ENCODE peak calls at places on chromosomes 2 and 18, in four cellular contexts. One of them, this sample, is unnamed.

GRCh38 chr2:196403471-196403870 is 232.1 kb upstream of the STK17B start:
- DNase-seq in colonic mucosa: no peak
- DNase-seq in H9: no peak
- DNase-seq in PC-9: no peak
- DNase-seq in this sample: no peak

GRCh38 chr18:73708596-73708995 is 439.0 kb downstream of the FBXO15 start:
- DNase-seq in colonic mucosa: no peak
- DNase-seq in H9: no peak
- DNase-seq in PC-9: no peak
- DNase-seq in this sample: no peak

GRCh38 chr2:145412155-145412554 is 892.2 kb upstream of the ZEB2 start:
- DNase-seq in colonic mucosa: no peak
- DNase-seq in H9: no peak
- DNase-seq in PC-9: no peak
- DNase-seq in this sample: no peak

GRCh38 chr18:74778191-74778847 is 180.6 kb downstream of the ZNF407 start:
- DNase-seq in colonic mucosa: no peak
- DNase-seq in H9: no peak
- DNase-seq in PC-9: peak
- DNase-seq in this sample: no peak

GRCh38 chr18:44758821-44759624 is 78.3 kb downstream of the SETBP1 start:
- DNase-seq in colonic mucosa: no peak
- DNase-seq in H9: no peak
- DNase-seq in PC-9: no peak
- DNase-seq in this sample: no peak

GRCh38 chr2:179307972-179308371 is 43.3 kb upstream of the SESTD1 start:
- DNase-seq in colonic mucosa: no peak
- DNase-seq in H9: no peak
- DNase-seq in PC-9: no peak
- DNase-seq in this sample: no peak

GRCh38 chr2:30385327-30385726 is 61.7 kb upstream of the LCLAT1 start:
- DNase-seq in colonic mucosa: no peak
- DNase-seq in H9: peak
- DNase-seq in PC-9: no peak
- DNase-seq in this sample: no peak

GRCh38 chr2:145748927-145749326 is 1229.0 kb upstream of the ZEB2 start:
- DNase-seq in colonic mucosa: no peak
- DNase-seq in H9: no peak
- DNase-seq in PC-9: no peak
- DNase-seq in this sample: no peak

GRCh38 chr2:10303634-10304378 is 1.1 kb downstream of the HPCAL1 start:
- DNase-seq in colonic mucosa: peak
- DNase-seq in H9: no peak
- DNase-seq in PC-9: peak
- DNase-seq in this sample: peak

GRCh38 chr2:177078843-177079242 is 133.8 kb upstream of the HNRNPA3 start:
- DNase-seq in colonic mucosa: no peak
- DNase-seq in H9: no peak
- DNase-seq in PC-9: no peak
- DNase-seq in this sample: no peak

GRCh38 chr2:64273524-64274398 is 129.5 kb upstream of the PELI1 start:
- DNase-seq in colonic mucosa: peak
- DNase-seq in H9: no peak
- DNase-seq in PC-9: peak
- DNase-seq in this sample: peak

GRCh38 chr2:4408311-4408710 is 704.9 kb downstream of the DCDC2C start:
- DNase-seq in colonic mucosa: no peak
- DNase-seq in H9: no peak
- DNase-seq in PC-9: no peak
- DNase-seq in this sample: no peak

GRCh38 chr2:88607416-88607815 is 19.8 kb downstream of the EIF2AK3 start:
- DNase-seq in colonic mucosa: no peak
- DNase-seq in H9: no peak
- DNase-seq in PC-9: no peak
- DNase-seq in this sample: no peak

GRCh38 chr2:216155954-216156353 is 46.8 kb downstream of the XRCC5 start:
- DNase-seq in colonic mucosa: no peak
- DNase-seq in H9: no peak
- DNase-seq in PC-9: no peak
- DNase-seq in this sample: no peak

GRCh38 chr2:131016826-131017596 is 76.2 kb downstream of the FAM168B start:
- DNase-seq in colonic mucosa: no peak
- DNase-seq in H9: no peak
- DNase-seq in PC-9: peak
- DNase-seq in this sample: no peak

GRCh38 chr2:191304939-191305875 is 60.0 kb downstream of the MYO1B start:
- DNase-seq in colonic mucosa: peak
- DNase-seq in H9: no peak
- DNase-seq in PC-9: no peak
- DNase-seq in this sample: no peak

GRCh38 chr2:146734042-146734715 is 1110.7 kb upstream of the ACVR2A start:
- DNase-seq in colonic mucosa: no peak
- DNase-seq in H9: no peak
- DNase-seq in PC-9: no peak
- DNase-seq in this sample: no peak

GRCh38 chr2:126244937-126245336 is 411.0 kb upstream of the GYPC start:
- DNase-seq in colonic mucosa: peak
- DNase-seq in H9: peak
- DNase-seq in PC-9: no peak
- DNase-seq in this sample: peak

GRCh38 chr2:128557069-128557468 is 238.4 kb upstream of the HS6ST1 start:
- DNase-seq in colonic mucosa: no peak
- DNase-seq in H9: no peak
- DNase-seq in PC-9: no peak
- DNase-seq in this sample: no peak

GRCh38 chr18:48728204-48728833 is 189.5 kb downstream of the CTIF start:
- DNase-seq in colonic mucosa: no peak
- DNase-seq in H9: no peak
- DNase-seq in PC-9: peak
- DNase-seq in this sample: peak

GRCh38 chr2:40284797-40285196 is 167.1 kb downstream of the SLC8A1 start:
- DNase-seq in colonic mucosa: no peak
- DNase-seq in H9: no peak
- DNase-seq in PC-9: no peak
- DNase-seq in this sample: no peak

GRCh38 chr18:49921278-49922037 is 108.1 kb upstream of the ACAA2 start:
- DNase-seq in colonic mucosa: no peak
- DNase-seq in H9: no peak
- DNase-seq in PC-9: no peak
- DNase-seq in this sample: no peak

GRCh38 chr2:101133492-101134101 is 17.6 kb downstream of the TBC1D8 start:
- DNase-seq in colonic mucosa: no peak
- DNase-seq in H9: no peak
- DNase-seq in PC-9: no peak
- DNase-seq in this sample: no peak

GRCh38 chr2:223696719-223697118 is 94.6 kb upstream of the SCG2 start:
- DNase-seq in colonic mucosa: no peak
- DNase-seq in H9: no peak
- DNase-seq in PC-9: peak
- DNase-seq in this sample: no peak

GRCh38 chr18:48827321-48828200 is 123.2 kb downstream of the SMAD7 start:
- DNase-seq in colonic mucosa: no peak
- DNase-seq in H9: peak
- DNase-seq in PC-9: peak
- DNase-seq in this sample: no peak

GRCh38 chr2:36427790-36428243 is 72.2 kb downstream of the CRIM1 start:
- DNase-seq in colonic mucosa: no peak
- DNase-seq in H9: no peak
- DNase-seq in PC-9: peak
- DNase-seq in this sample: no peak

GRCh38 chr2:195486520-195486919 is 170.5 kb upstream of the SLC39A10 start:
- DNase-seq in colonic mucosa: no peak
- DNase-seq in H9: no peak
- DNase-seq in PC-9: no peak
- DNase-seq in this sample: no peak

GRCh38 chr2:199738723-199739412 is 112.1 kb downstream of the FTCDNL1 start:
- DNase-seq in colonic mucosa: no peak
- DNase-seq in H9: no peak
- DNase-seq in PC-9: peak
- DNase-seq in this sample: no peak

GRCh38 chr2:138777996-138778395 is 2.2 kb downstream of the NXPH2 start:
- DNase-seq in colonic mucosa: no peak
- DNase-seq in H9: peak
- DNase-seq in PC-9: no peak
- DNase-seq in this sample: no peak

GRCh38 chr2:227479865-227480475 is 8.0 kb downstream of the AGFG1 start:
- DNase-seq in colonic mucosa: no peak
- DNase-seq in H9: no peak
- DNase-seq in PC-9: no peak
- DNase-seq in this sample: no peak

GRCh38 chr18:47490882-47491281 is 239.4 kb upstream of the SKOR2 start:
- DNase-seq in colonic mucosa: no peak
- DNase-seq in H9: no peak
- DNase-seq in PC-9: no peak
- DNase-seq in this sample: no peak

GRCh38 chr2:134118279-134119116 is 135.4 kb upstream of the MGAT5 start:
- DNase-seq in colonic mucosa: peak
- DNase-seq in H9: peak
- DNase-seq in PC-9: peak
- DNase-seq in this sample: peak

GRCh38 chr2:189662674-189663226 is 1.5 kb downstream of the ASNSD1 start:
- DNase-seq in colonic mucosa: no peak
- DNase-seq in H9: no peak
- DNase-seq in PC-9: no peak
- DNase-seq in this sample: no peak

GRCh38 chr2:175690113-175690716 is 311.9 kb downstream of the LNPK start:
- DNase-seq in colonic mucosa: peak
- DNase-seq in H9: no peak
- DNase-seq in PC-9: peak
- DNase-seq in this sample: no peak

GRCh38 chr18:72869786-72870185 is 2.0 kb upstream of the NETO1 start:
- DNase-seq in colonic mucosa: no peak
- DNase-seq in H9: peak
- DNase-seq in PC-9: no peak
- DNase-seq in this sample: no peak

GRCh38 chr2:127326289-127326945 is 32.5 kb upstream of the ERCC3 start:
- DNase-seq in colonic mucosa: no peak
- DNase-seq in H9: no peak
- DNase-seq in PC-9: no peak
- DNase-seq in this sample: no peak

GRCh38 chr18:63445067-63445466 is 22.8 kb upstream of the VPS4B start:
- DNase-seq in colonic mucosa: peak
- DNase-seq in H9: no peak
- DNase-seq in PC-9: no peak
- DNase-seq in this sample: no peak

GRCh38 chr2:226981731-226982373 is 146.0 kb downstream of the RHBDD1 start:
- DNase-seq in colonic mucosa: no peak
- DNase-seq in H9: no peak
- DNase-seq in PC-9: no peak
- DNase-seq in this sample: no peak

GRCh38 chr2:3201296-3201695 is 176.3 kb downstream of the EIPR1 start:
- DNase-seq in colonic mucosa: no peak
- DNase-seq in H9: no peak
- DNase-seq in PC-9: no peak
- DNase-seq in this sample: no peak
- H3K27ac ChIP-seq in colonic mucosa: no peak
- H3K27ac ChIP-seq in H9: no peak
- H3K27ac ChIP-seq in PC-9: no peak
- H3K27ac ChIP-seq in this sample: no peak

DNA sequence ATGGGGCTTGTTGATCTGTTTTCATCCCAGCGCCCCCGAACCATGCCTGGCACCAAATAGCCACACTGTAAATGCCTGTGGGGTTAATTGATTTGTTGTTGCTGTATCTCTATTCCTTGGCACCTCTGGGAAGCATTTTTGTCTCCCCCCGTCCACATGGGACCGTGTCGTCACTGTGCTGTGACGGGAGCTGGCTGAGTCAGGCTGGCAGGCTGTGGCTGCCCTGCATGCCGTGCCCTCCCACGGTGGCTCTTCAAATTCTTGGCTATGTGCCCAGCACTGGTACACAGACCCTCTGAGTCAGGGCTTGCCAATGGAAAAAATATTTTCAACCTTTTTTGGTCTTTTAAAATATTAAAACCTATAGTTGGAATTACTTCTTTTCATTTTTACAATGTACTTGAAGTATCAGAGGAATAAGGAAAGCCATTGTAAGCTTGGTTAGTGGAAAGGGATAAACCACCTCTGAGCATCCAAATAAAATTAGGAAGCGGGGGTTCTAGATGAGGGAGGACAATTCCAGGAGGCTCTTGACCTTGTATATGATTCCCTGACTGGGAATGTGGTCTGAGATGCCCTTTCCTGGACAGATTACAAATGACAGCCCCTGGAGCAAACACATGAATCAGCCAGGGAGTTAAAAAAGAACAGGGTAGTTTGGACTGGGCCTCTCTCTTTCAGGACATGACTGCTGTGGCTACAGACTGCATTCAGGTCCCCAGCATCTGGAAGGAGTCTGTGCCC is 59.4 kb downstream of the DGKD start:
- DNase-seq in colonic mucosa: no peak
- DNase-seq in H9: no peak
- DNase-seq in PC-9: peak
- DNase-seq in this sample: peak
- TF ChIP-seq CTCF in colonic mucosa: no peak
- TF ChIP-seq CTCF in H9: no peak
- TF ChIP-seq CTCF in PC-9: no peak
- TF ChIP-seq CTCF in this sample: no peak

DNA sequence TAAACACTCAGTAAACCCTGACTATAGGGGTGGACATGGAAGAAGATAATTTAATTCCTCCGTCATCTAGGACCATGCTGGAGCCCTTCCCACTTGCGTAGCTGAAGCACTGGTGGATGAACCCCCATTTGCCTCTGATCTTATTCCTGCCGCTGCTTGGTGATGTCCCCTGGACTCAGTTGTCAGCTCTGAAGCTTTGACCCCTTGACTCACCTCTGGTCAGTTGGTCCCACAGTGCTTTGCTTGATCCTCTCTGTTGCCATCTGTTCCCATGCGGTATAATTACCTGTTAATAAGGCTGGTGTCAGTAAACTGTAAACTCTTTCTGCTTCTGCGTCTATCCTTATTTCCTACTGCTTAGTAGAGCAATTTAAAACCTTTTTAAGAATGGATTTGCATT is 126.9 kb downstream of the SPTBN1 start:
- DNase-seq in colonic mucosa: no peak
- DNase-seq in H9: no peak
- DNase-seq in PC-9: no peak
- DNase-seq in this sample: no peak
- H3K27ac ChIP-seq in colonic mucosa: no peak
- H3K27ac ChIP-seq in H9: no peak
- H3K27ac ChIP-seq in PC-9: no peak
- H3K27ac ChIP-seq in this sample: peak

DNA sequence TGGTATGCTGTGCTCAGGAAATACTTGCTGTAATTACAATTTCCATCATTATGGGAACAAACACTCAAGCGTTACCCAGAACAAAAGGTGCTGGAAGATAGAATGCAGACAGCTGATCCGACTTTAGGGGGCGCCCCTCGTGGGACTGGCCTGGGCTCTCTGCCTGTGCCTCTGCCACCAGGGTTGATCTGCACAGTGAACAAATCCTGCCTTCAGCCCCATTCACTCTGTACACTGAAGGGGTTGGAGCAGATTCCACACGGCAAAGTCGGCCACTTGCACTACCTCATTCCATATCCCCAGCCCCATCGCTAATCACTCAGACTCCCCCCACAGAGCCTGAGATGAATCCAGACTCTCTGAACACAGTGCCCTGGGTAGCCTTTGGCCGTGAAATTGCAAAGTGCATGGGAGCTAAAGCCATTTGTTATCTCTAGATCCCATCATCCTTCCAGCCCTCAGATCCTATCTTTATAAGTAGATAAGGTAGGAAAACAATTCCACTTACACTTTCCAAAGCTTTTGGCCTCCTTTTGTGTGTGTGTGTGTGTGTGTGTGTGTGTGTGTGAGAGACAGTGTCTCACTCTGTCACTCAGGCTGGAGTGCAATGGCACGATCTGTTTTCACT is 69.3 kb downstream of the INPP5D start:
- DNase-seq in colonic mucosa: no peak
- DNase-seq in H9: peak
- DNase-seq in PC-9: no peak
- DNase-seq in this sample: no peak
- TF ChIP-seq CTCF in colonic mucosa: no peak
- TF ChIP-seq CTCF in H9: peak
- TF ChIP-seq CTCF in PC-9: peak
- TF ChIP-seq CTCF in this sample: no peak